ENCODE peak calls at places on chromosome 21, in ten cellular contexts. One of them, this sample, is unnamed.

GRCh38 chr21:35619184-35619583 is 441.1 kb downstream of the SETD4 start:
- DNase-seq in HCT116: no peak
- DNase-seq in uterus: no peak
- DNase-seq in CD8-positive, alpha-beta T cell: no peak
- DNase-seq in cardiac muscle cell: no peak
- DNase-seq in CD8-positive, alpha-beta memory T cell: no peak
- DNase-seq in heart left ventricle: no peak
- DNase-seq in aorta: no peak
- DNase-seq in IMR-90: peak; percentile 93
- DNase-seq in adipocyte: peak; percentile 18
- DNase-seq in this sample: peak; percentile 73

GRCh38 chr21:30818837-30819236 is 5.8 kb upstream of the KRTAP8-1 start:
- DNase-seq in CD8-positive, alpha-beta T cell: no peak
- DNase-seq in cardiac muscle cell: no peak
- DNase-seq in heart left ventricle: no peak
- DNase-seq in IMR-90: no peak
- DNase-seq in uterus: no peak
- DNase-seq in CD8-positive, alpha-beta memory T cell: no peak
- DNase-seq in adipocyte: no peak
- DNase-seq in aorta: no peak
- DNase-seq in HCT116: no peak
- DNase-seq in this sample: no peak

GRCh38 chr21:46229133-46229922 is 754 bp upstream of the LSS start:
- DNase-seq in cardiac muscle cell: no peak
- DNase-seq in uterus: peak; percentile 63
- DNase-seq in aorta: peak; percentile 74
- DNase-seq in IMR-90: no peak
- DNase-seq in CD8-positive, alpha-beta T cell: no peak
- DNase-seq in CD8-positive, alpha-beta memory T cell: no peak
- DNase-seq in heart left ventricle: peak; percentile 80
- DNase-seq in HCT116: no peak
- DNase-seq in adipocyte: no peak
- DNase-seq in this sample: no peak

GRCh38 chr21:46425061-46425460 is 33.6 kb upstream of the DIP2A start:
- DNase-seq in heart left ventricle: peak; percentile 43
- DNase-seq in IMR-90: no peak
- DNase-seq in CD8-positive, alpha-beta T cell: peak; percentile 12
- DNase-seq in uterus: no peak
- DNase-seq in aorta: no peak
- DNase-seq in cardiac muscle cell: no peak
- DNase-seq in HCT116: no peak
- DNase-seq in adipocyte: no peak
- DNase-seq in CD8-positive, alpha-beta memory T cell: no peak
- DNase-seq in this sample: no peak

GRCh38 chr21:28663111-28663693 is 329.5 kb downstream of the LTN1 start:
- DNase-seq in uterus: no peak
- DNase-seq in adipocyte: no peak
- DNase-seq in CD8-positive, alpha-beta memory T cell: no peak
- DNase-seq in IMR-90: no peak
- DNase-seq in cardiac muscle cell: no peak
- DNase-seq in HCT116: no peak
- DNase-seq in aorta: peak; percentile 62
- DNase-seq in CD8-positive, alpha-beta T cell: no peak
- DNase-seq in heart left ventricle: no peak
- DNase-seq in this sample: no peak

GRCh38 chr21:17848228-17848627 is 29.1 kb upstream of the C21orf91 start:
- DNase-seq in IMR-90: peak; percentile 97
- DNase-seq in cardiac muscle cell: no peak
- DNase-seq in heart left ventricle: peak; percentile 61
- DNase-seq in CD8-positive, alpha-beta T cell: no peak
- DNase-seq in aorta: peak; percentile 71
- DNase-seq in uterus: peak; percentile 36
- DNase-seq in CD8-positive, alpha-beta memory T cell: no peak
- DNase-seq in adipocyte: peak; percentile 79
- DNase-seq in HCT116: no peak
- DNase-seq in this sample: no peak

GRCh38 chr21:38306407-38306806 is 49.6 kb downstream of the KCNJ15 start:
- DNase-seq in cardiac muscle cell: no peak
- DNase-seq in aorta: no peak
- DNase-seq in IMR-90: peak; percentile 96
- DNase-seq in HCT116: no peak
- DNase-seq in uterus: no peak
- DNase-seq in adipocyte: peak; percentile 56
- DNase-seq in CD8-positive, alpha-beta memory T cell: peak; percentile 29
- DNase-seq in heart left ventricle: no peak
- DNase-seq in CD8-positive, alpha-beta T cell: no peak
- DNase-seq in this sample: no peak

GRCh38 chr21:17989780-17990179 is 170.6 kb upstream of the C21orf91 start:
- DNase-seq in CD8-positive, alpha-beta T cell: no peak
- DNase-seq in heart left ventricle: no peak
- DNase-seq in IMR-90: no peak
- DNase-seq in HCT116: no peak
- DNase-seq in CD8-positive, alpha-beta memory T cell: no peak
- DNase-seq in aorta: no peak
- DNase-seq in uterus: no peak
- DNase-seq in adipocyte: no peak
- DNase-seq in cardiac muscle cell: no peak
- DNase-seq in this sample: no peak

GRCh38 chr21:14215971-14216621 is at the start of gene RBM11:
- DNase-seq in uterus: peak; percentile 75
- DNase-seq in HCT116: no peak
- DNase-seq in IMR-90: peak; percentile 7
- DNase-seq in cardiac muscle cell: peak; percentile 92
- DNase-seq in CD8-positive, alpha-beta memory T cell: peak; percentile 86
- DNase-seq in adipocyte: peak; percentile 48
- DNase-seq in heart left ventricle: peak; percentile 76
- DNase-seq in CD8-positive, alpha-beta T cell: peak; percentile 69
- DNase-seq in aorta: peak; percentile 70
- DNase-seq in this sample: peak; percentile 75

GRCh38 chr21:28781602-28782274 is 210.9 kb downstream of the LTN1 start:
- DNase-seq in heart left ventricle: no peak
- DNase-seq in CD8-positive, alpha-beta T cell: no peak
- DNase-seq in uterus: no peak
- DNase-seq in cardiac muscle cell: peak; percentile 6
- DNase-seq in IMR-90: peak; percentile 51
- DNase-seq in adipocyte: peak; percentile 58
- DNase-seq in HCT116: peak; percentile 6
- DNase-seq in aorta: no peak
- DNase-seq in CD8-positive, alpha-beta memory T cell: no peak
- DNase-seq in this sample: no peak

GRCh38 chr21:38303300-38303699 is 46.5 kb downstream of the KCNJ15 start:
- DNase-seq in cardiac muscle cell: no peak
- DNase-seq in CD8-positive, alpha-beta T cell: no peak
- DNase-seq in heart left ventricle: no peak
- DNase-seq in aorta: peak; percentile 83
- DNase-seq in adipocyte: peak; percentile 76
- DNase-seq in IMR-90: peak; percentile 88
- DNase-seq in HCT116: no peak
- DNase-seq in CD8-positive, alpha-beta memory T cell: no peak
- DNase-seq in uterus: peak; percentile 35
- DNase-seq in this sample: no peak

GRCh38 chr21:46428286-46428685 is 30.4 kb upstream of the DIP2A start:
- DNase-seq in IMR-90: no peak
- DNase-seq in HCT116: no peak
- DNase-seq in CD8-positive, alpha-beta T cell: no peak
- DNase-seq in adipocyte: no peak
- DNase-seq in cardiac muscle cell: no peak
- DNase-seq in uterus: no peak
- DNase-seq in heart left ventricle: peak; percentile 55
- DNase-seq in aorta: no peak
- DNase-seq in CD8-positive, alpha-beta memory T cell: no peak
- DNase-seq in this sample: no peak

GRCh38 chr21:15749045-15749867 is 19.5 kb downstream of the USP25 start:
- DNase-seq in aorta: no peak
- DNase-seq in adipocyte: peak; percentile 31
- DNase-seq in CD8-positive, alpha-beta T cell: no peak
- DNase-seq in CD8-positive, alpha-beta memory T cell: no peak
- DNase-seq in IMR-90: peak; percentile 49
- DNase-seq in uterus: no peak
- DNase-seq in cardiac muscle cell: no peak
- DNase-seq in HCT116: no peak
- DNase-seq in heart left ventricle: no peak
- DNase-seq in this sample: no peak

GRCh38 chr21:39499156-39499555 is 47.4 kb downstream of the SH3BGR start:
- DNase-seq in HCT116: no peak
- DNase-seq in aorta: no peak
- DNase-seq in IMR-90: no peak
- DNase-seq in CD8-positive, alpha-beta T cell: no peak
- DNase-seq in uterus: no peak
- DNase-seq in cardiac muscle cell: no peak
- DNase-seq in heart left ventricle: no peak
- DNase-seq in CD8-positive, alpha-beta memory T cell: no peak
- DNase-seq in adipocyte: no peak
- DNase-seq in this sample: no peak

GRCh38 chr21:21406918-21407317 is 408.7 kb downstream of the NCAM2 start:
- DNase-seq in CD8-positive, alpha-beta memory T cell: no peak
- DNase-seq in HCT116: no peak
- DNase-seq in adipocyte: no peak
- DNase-seq in IMR-90: no peak
- DNase-seq in uterus: no peak
- DNase-seq in heart left ventricle: no peak
- DNase-seq in cardiac muscle cell: no peak
- DNase-seq in CD8-positive, alpha-beta T cell: no peak
- DNase-seq in aorta: no peak
- DNase-seq in this sample: no peak

GRCh38 chr21:16792155-16792554 is 720.7 kb upstream of the CXADR start:
- DNase-seq in aorta: no peak
- DNase-seq in HCT116: no peak
- DNase-seq in CD8-positive, alpha-beta T cell: no peak
- DNase-seq in uterus: no peak
- DNase-seq in adipocyte: no peak
- DNase-seq in heart left ventricle: no peak
- DNase-seq in CD8-positive, alpha-beta memory T cell: no peak
- DNase-seq in cardiac muscle cell: no peak
- DNase-seq in IMR-90: no peak
- DNase-seq in this sample: no peak

DNA sequence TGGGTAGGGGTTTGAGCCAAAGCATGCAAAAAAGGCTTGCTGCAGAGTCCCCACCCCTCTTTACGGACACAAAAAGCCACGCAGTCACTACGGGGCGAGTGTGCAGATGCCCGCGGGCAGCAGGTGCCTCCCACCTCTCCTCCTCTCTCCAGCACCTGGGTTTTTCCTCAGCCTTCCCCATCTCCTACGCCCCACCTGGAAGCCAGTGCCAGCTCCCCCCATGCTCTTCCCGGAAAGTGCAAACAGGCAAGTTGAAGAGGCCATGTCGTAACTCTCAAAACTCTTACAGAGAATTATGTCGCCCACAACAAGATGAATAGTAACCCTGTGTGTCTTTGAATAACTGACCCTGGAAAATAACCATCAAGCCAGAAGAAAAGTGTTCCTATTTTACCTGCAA is 82.5 kb downstream of the PDE9A start:
- DNase-seq in aorta: no peak
- DNase-seq in CD8-positive, alpha-beta T cell: no peak
- DNase-seq in adipocyte: no peak
- DNase-seq in HCT116: no peak
- DNase-seq in uterus: no peak
- DNase-seq in cardiac muscle cell: no peak
- DNase-seq in heart left ventricle: no peak
- DNase-seq in CD8-positive, alpha-beta memory T cell: no peak
- DNase-seq in IMR-90: no peak
- DNase-seq in this sample: no peak
- H3K4me1 ChIP-seq in aorta: no peaks in the 10 kb centered on the region
- H3K4me1 ChIP-seq in CD8-positive, alpha-beta T cell: peaks cover 48% of the 10 kb centered on the region
- H3K4me1 ChIP-seq in adipocyte: peaks cover 18% of the 10 kb centered on the region
- H3K4me1 ChIP-seq in HCT116: peaks cover 14% of the 10 kb centered on the region
- H3K4me1 ChIP-seq in uterus: no peaks in the 10 kb centered on the region
- H3K4me1 ChIP-seq in cardiac muscle cell: no peaks in the 10 kb centered on the region
- H3K4me1 ChIP-seq in heart left ventricle: no peaks in the 10 kb centered on the region
- H3K4me1 ChIP-seq in CD8-positive, alpha-beta memory T cell: peaks cover 29% of the 10 kb centered on the region
- H3K4me1 ChIP-seq in IMR-90: peaks cover 7% of the 10 kb centered on the region
- H3K4me1 ChIP-seq in this sample: peaks cover 13% of the 10 kb centered on the region

GRCh38 chr21:26118928-26119540 is 51.5 kb downstream of the APP start:
- DNase-seq in HCT116: no peak
- DNase-seq in IMR-90: no peak
- DNase-seq in aorta: no peak
- DNase-seq in CD8-positive, alpha-beta T cell: no peak
- DNase-seq in adipocyte: no peak
- DNase-seq in uterus: no peak
- DNase-seq in cardiac muscle cell: no peak
- DNase-seq in CD8-positive, alpha-beta memory T cell: no peak
- DNase-seq in heart left ventricle: no peak
- DNase-seq in this sample: no peak
- H3K4me3 ChIP-seq in HCT116: no peak overlapping the region
- H3K4me3 ChIP-seq in IMR-90: no peak overlapping the region
- H3K4me3 ChIP-seq in aorta: no peak overlapping the region
- H3K4me3 ChIP-seq in CD8-positive, alpha-beta T cell: no peak overlapping the region
- H3K4me3 ChIP-seq in adipocyte: no peak overlapping the region
- H3K4me3 ChIP-seq in uterus: no peak overlapping the region
- H3K4me3 ChIP-seq in cardiac muscle cell: no peak overlapping the region
- H3K4me3 ChIP-seq in CD8-positive, alpha-beta memory T cell: no peak overlapping the region
- H3K4me3 ChIP-seq in heart left ventricle: no peak overlapping the region
- H3K4me3 ChIP-seq in this sample: no peak overlapping the region

DNA sequence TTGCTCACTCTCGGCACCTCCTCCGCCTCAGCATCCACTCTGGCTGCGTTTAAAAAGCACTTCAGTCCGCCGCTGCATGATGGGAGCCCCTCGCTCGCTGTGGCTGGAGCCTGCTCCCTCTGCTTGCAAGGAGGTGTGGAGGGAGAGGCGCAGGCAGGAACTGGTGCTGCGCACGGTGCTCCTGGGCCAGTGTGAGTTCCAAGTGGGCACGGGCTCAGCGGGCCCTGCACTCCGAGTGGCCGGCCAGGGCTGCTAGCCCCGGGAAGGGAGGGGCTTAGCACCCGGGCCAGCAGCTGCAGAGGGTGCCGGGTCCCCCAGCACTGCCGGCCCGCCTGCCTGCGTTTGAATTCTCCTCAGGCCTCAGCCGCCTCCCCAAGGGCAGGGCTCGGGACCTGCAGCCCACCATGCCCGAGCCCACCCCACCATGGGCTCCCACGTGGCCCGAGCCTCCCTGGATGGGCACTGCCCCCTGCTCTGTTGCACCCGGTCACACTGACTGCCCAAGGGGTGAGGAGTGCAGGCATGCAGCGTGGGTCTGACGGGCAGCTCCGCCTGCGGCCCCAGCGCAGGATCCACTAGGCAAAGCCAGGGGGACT is 1599.5 kb downstream of the NCAM2 start:
- DNase-seq in heart left ventricle: no peak
- DNase-seq in IMR-90: no peak
- DNase-seq in cardiac muscle cell: no peak
- DNase-seq in HCT116: no peak
- DNase-seq in uterus: no peak
- DNase-seq in CD8-positive, alpha-beta memory T cell: no peak
- DNase-seq in adipocyte: no peak
- DNase-seq in CD8-positive, alpha-beta T cell: no peak
- DNase-seq in aorta: no peak
- DNase-seq in this sample: no peak
- H3K4me1 ChIP-seq in heart left ventricle: no peaks in the 10 kb centered on the region
- H3K4me1 ChIP-seq in IMR-90: no peaks in the 10 kb centered on the region
- H3K4me1 ChIP-seq in cardiac muscle cell: no peaks in the 10 kb centered on the region
- H3K4me1 ChIP-seq in HCT116: no peaks in the 10 kb centered on the region
- H3K4me1 ChIP-seq in uterus: no peaks in the 10 kb centered on the region
- H3K4me1 ChIP-seq in CD8-positive, alpha-beta memory T cell: no peaks in the 10 kb centered on the region
- H3K4me1 ChIP-seq in adipocyte: no peaks in the 10 kb centered on the region
- H3K4me1 ChIP-seq in CD8-positive, alpha-beta T cell: no peaks in the 10 kb centered on the region
- H3K4me1 ChIP-seq in aorta: no peaks in the 10 kb centered on the region
- H3K4me1 ChIP-seq in this sample: no peaks in the 10 kb centered on the region

DNA sequence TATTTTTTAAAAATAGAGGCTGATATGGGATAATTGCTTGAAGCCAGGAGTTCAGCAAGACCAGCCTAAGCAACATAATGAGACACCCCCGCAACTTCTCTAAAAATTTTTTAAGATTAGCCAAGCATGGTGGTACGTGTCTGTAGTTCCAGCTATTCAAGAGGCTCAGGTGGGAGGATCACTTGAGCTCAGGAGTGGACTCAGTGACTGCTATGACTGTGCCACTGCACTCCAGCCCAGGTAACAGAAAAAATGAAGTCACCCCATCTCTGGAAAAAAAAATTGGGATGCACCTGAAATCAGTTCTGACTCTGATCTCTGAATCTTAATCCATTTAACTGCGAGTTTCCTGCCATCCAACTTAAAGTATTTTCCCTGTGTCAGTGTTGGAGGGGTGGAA is 124.2 kb downstream of the MRPS6 start:
- DNase-seq in HCT116: no peak
- DNase-seq in cardiac muscle cell: no peak
- DNase-seq in heart left ventricle: no peak
- DNase-seq in aorta: no peak
- DNase-seq in CD8-positive, alpha-beta T cell: no peak
- DNase-seq in IMR-90: no peak
- DNase-seq in CD8-positive, alpha-beta memory T cell: no peak
- DNase-seq in uterus: no peak
- DNase-seq in adipocyte: no peak
- DNase-seq in this sample: no peak
- H3K4me3 ChIP-seq in HCT116: no peak overlapping the region
- H3K4me3 ChIP-seq in cardiac muscle cell: no peak overlapping the region
- H3K4me3 ChIP-seq in heart left ventricle: no peak overlapping the region
- H3K4me3 ChIP-seq in aorta: no peak overlapping the region
- H3K4me3 ChIP-seq in CD8-positive, alpha-beta T cell: no peak overlapping the region
- H3K4me3 ChIP-seq in IMR-90: no peak overlapping the region
- H3K4me3 ChIP-seq in CD8-positive, alpha-beta memory T cell: no peak overlapping the region
- H3K4me3 ChIP-seq in uterus: no peak overlapping the region
- H3K4me3 ChIP-seq in adipocyte: no peak overlapping the region
- H3K4me3 ChIP-seq in this sample: no peak overlapping the region